ENCODE peak calls at places on chromosomes 6 and 20, in four cellular contexts. A, C, F and L are unnamed samples.

GRCh38 chr6:84645563-84646266 is 118.7 kb downstream of the TBX18 start:
- DNase-seq in A (no peak), C (no peak), F (no peak), L (no peak)

GRCh38 chr6:163293286-163293685 is 121.2 kb upstream of the QKI start:
- DNase-seq in A (no peak), C (no peak), F (no peak), L (no peak)

GRCh38 chr6:44667226-44667625 is 279.7 kb downstream of the CDC5L start:
- DNase-seq in A (no peak), C (no peak), F (no peak), L (no peak)

GRCh38 chr6:166369741-166370140 is 13.0 kb downstream of the MPC1 start:
- DNase-seq in A (no peak), C (no peak), F (no peak), L (no peak)

GRCh38 chr20:3380228-3381070 is 27.0 kb downstream of the DNAAF9 start:
- DNase-seq in A (no peak), C (peak; percentile 54), F (no peak), L (no peak)

GRCh38 chr20:48738399-48739304 is 89.1 kb downstream of the PREX1 start:
- DNase-seq in A (no peak), C (no peak), F (no peak), L (no peak)

GRCh38 chr20:35314460-35315198 is 22.4 kb upstream of the FAM83C start:
- DNase-seq in A (no peak), C (no peak), F (no peak), L (no peak)

GRCh38 chr6:149230729-149231434 is 86.6 kb upstream of the TAB2 start:
- DNase-seq in A (no peak), C (no peak), F (no peak), L (no peak)

GRCh38 chr6:160227038-160227768 is 31.4 kb downstream of the SLC22A2 start:
- DNase-seq in A (no peak), C (no peak), F (no peak), L (no peak)

GRCh38 chr20:57588596-57588995 is 27.7 kb downstream of the PCK1 start:
- DNase-seq in A (no peak), C (no peak), F (no peak), L (no peak)

GRCh38 chr6:159117541-159117940 is 51.7 kb upstream of the FNDC1 start:
- DNase-seq in A (no peak), C (no peak), F (no peak), L (no peak)

GRCh38 chr6:99349620-99350141 is at the start of gene FAXC:
- DNase-seq in A (peak; percentile 74), C (peak; percentile 5), F (peak; percentile 79), L (no peak)

GRCh38 chr20:36096404-36096799 is 58.1 kb upstream of the EPB41L1 start:
- DNase-seq in A (no peak), C (no peak), F (no peak), L (no peak)